ENCODE peak calls at places on chromosomes 2 and 18, in four cellular contexts. P is H1, H is GM12878, E is K562. G is an unnamed sample.

GRCh38 chr2:200377774-200378336 is 71.4 kb downstream of the SPATS2L start:
- DNase-seq in P (no peak), E (peak), H (no peak), G (no peak)

GRCh38 chr2:158560259-158560658 is 103.5 kb downstream of the PKP4 start:
- DNase-seq in P (no peak), E (no peak), H (no peak), G (no peak)

GRCh38 chr2:118854507-118855300 is 7.3 kb upstream of the EN1 start:
- DNase-seq in H (no peak), P (no peak), E (no peak), G (no peak)

GRCh38 chr18:28365406-28365805 is 188.5 kb upstream of the CDH2 start:
- DNase-seq in P (no peak), H (no peak), E (no peak), G (peak)

GRCh38 chr2:105744909-105745853 is at the start of gene NCK2:
- DNase-seq in H (no peak), P (no peak), E (peak), G (peak)

GRCh38 chr2:120434487-120434886 is 88.6 kb downstream of the INHBB start:
- DNase-seq in P (no peak), E (no peak), H (no peak), G (no peak)

GRCh38 chr2:109497911-109498870 is 115.6 kb downstream of the SEPTIN10 start:
- DNase-seq in H (no peak), E (no peak), P (no peak), G (peak)

GRCh38 chr2:133776936-133777587 is 208.8 kb upstream of the NCKAP5 start:
- DNase-seq in E (no peak), H (no peak), P (no peak), G (no peak)

GRCh38 chr18:14914126-14914525 is 166.2 kb downstream of the ANKRD30B start:
- DNase-seq in H (no peak), E (no peak), P (no peak), G (no peak)

GRCh38 chr2:7841751-7842150 is 840.1 kb upstream of the ID2 start:
- DNase-seq in H (no peak), E (no peak), P (no peak), G (no peak)

GRCh38 chr2:217335341-217335966 is 475.6 kb upstream of the TNP1 start:
- DNase-seq in P (no peak), H (no peak), E (no peak), G (peak)

GRCh38 chr2:197276156-197276555 is 34.4 kb downstream of the ANKRD44 start:
- DNase-seq in E (no peak), P (no peak), H (no peak), G (no peak)

GRCh38 chr2:94622113-94622618 is 249.1 kb upstream of the TEKT4 start:
- DNase-seq in H (no peak), E (no peak), P (no peak), G (no peak)

GRCh38 chr18:28411806-28412205 is 234.9 kb upstream of the CDH2 start:
- DNase-seq in P (no peak), E (no peak), H (no peak), G (no peak)

GRCh38 chr2:30181176-30181575 is 34.4 kb downstream of the YPEL5 start:
- DNase-seq in H (no peak), E (no peak), P (no peak), G (no peak)

GRCh38 chr2:6069354-6069753 is 377.2 kb downstream of the SOX11 start:
- DNase-seq in H (no peak), E (no peak), P (no peak), G (peak)

GRCh38 chr2:113851640-113852039 is 38.2 kb upstream of the ACTR3 start:
- DNase-seq in E (no peak), H (no peak), P (no peak), G (peak)

GRCh38 chr2:62099523-62100175 is 96.3 kb upstream of the B3GNT2 start:
- DNase-seq in H (peak), E (no peak), P (no peak), G (no peak)

GRCh38 chr2:122366427-122366826 is 611.0 kb downstream of the TSN start:
- DNase-seq in P (no peak), E (no peak), H (no peak), G (no peak)
- TF ChIP-seq CHD1 in P (no peak), E (no peak), H (no peak), G (no peak)

DNA sequence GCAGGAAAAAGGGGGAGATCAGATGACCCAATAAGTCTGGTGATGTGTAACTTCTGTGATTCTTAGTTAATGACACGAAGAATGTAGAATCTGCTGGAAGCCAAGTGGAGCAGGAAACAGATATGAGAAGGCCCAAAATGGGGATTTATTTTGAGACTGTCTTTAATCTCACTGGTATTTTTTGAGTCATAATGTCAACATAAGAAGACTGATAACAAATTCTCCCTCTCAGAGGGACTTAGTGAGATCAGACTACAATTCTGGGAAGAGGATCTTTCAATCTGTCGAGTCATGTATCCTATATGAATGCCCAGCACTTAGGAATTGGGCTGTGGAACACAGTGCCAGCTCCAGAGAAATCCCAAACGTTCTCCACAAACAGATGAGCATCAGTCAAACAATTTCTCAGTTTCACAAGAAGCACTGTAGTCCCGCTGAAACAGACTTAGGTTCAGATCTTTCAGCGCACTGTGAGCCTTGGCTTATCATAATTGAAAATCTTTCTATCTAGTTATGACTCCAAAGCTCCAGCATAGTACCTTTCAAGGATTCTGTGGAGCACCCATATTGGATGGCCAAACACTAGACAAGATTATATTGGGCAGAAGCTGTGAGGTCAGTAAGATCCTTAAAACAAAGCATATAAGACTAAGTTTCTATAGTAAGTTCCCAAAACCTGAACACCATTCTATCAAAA is 738.2 kb downstream of the LRP1B start:
- DNase-seq in E (no peak), P (no peak), H (no peak), G (peak)
- TF ChIP-seq CHD1 in E (no peak), P (no peak), H (no peak), G (no peak)

DNA sequence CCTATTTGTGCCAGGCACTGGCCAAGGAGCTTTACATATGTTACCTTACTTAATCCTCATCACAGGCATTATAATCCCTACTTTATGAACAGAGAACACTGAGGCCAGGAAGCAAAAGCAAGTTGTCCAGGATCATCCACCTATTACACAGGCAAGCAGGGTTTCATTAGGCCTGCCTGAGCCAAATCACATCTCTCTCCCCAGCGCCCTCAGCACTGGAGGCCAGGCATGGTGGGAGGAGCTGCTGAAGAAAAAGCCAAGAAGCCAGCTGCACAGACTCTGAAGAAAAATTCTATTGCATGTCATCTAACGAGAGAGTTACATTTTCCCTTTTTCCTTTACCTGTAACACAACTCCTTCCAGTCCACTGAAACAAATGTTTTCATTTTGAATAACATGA is 138.8 kb upstream of the ITGB6 start:
- DNase-seq in E (no peak), H (no peak), P (no peak), G (peak)
- TF ChIP-seq CHD1 in E (no peak), H (no peak), P (no peak), G (no peak)

GRCh38 chr2:176093889-176094232 is 1.3 kb downstream of the HOXD13 start:
- DNase-seq in H (no peak), P (no peak), E (no peak), G (no peak)

GRCh38 chr2:176094307-176094706 is 1.8 kb downstream of the HOXD13 start:
- DNase-seq in E (no peak), H (no peak), P (no peak), G (no peak)

GRCh38 chr2:176092270-176093144 is at the start of gene HOXD13:
- DNase-seq in E (peak), H (no peak), P (no peak), G (no peak)

GRCh38 chr2:176091329-176092258 is 927 bp upstream of the HOXD13 start:
- DNase-seq in E (no peak), H (no peak), P (no peak), G (no peak)

DNA sequence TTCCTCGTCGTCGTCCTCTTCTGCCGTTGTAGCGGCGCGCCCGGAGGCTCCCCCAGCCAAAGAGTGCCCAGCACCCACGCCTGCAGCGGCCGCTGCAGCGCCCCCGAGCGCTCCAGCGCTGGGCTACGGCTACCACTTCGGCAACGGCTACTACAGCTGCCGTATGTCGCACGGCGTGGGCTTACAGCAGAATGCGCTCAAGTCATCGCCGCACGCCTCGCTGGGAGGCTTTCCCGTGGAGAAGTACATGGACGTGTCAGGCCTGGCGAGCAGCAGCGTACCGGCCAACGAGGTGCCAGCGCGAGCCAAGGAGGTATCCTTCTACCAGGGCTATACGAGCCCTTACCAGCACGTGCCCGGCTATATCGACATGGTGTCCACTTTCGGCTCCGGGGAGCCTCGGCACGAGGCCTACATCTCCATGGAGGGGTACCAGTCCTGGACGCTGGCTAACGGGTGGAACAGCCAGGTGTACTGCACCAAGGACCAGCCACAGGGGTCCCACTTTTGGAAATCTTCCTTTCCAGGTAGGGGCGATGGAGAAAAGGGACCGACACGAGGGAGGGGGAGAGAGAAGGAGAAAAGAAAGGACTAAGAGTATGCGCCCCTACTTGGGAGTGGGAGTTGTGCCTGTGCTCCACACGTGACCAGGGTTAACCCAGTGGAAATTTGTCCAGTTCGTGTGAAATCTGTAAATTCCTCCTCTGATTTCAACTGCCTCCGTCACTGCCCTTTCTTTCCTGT is 796 bp downstream of the HOXD13 start:
- DNase-seq in E (no peak), H (no peak), P (no peak), G (no peak)
- TF ChIP-seq CHD1 in E (no peak), H (no peak), P (no peak), G (no peak)

GRCh38 chr18:26894006-26894405 is 28.5 kb upstream of the AQP4 start:
- DNase-seq in P (no peak), H (no peak), E (no peak), G (no peak)

GRCh38 chr18:26894426-26894825 is 28.9 kb upstream of the AQP4 start:
- DNase-seq in E (no peak), P (no peak), H (no peak), G (no peak)
- TF ChIP-seq CHD1 in E (no peak), P (no peak), H (no peak), G (no peak)

DNA sequence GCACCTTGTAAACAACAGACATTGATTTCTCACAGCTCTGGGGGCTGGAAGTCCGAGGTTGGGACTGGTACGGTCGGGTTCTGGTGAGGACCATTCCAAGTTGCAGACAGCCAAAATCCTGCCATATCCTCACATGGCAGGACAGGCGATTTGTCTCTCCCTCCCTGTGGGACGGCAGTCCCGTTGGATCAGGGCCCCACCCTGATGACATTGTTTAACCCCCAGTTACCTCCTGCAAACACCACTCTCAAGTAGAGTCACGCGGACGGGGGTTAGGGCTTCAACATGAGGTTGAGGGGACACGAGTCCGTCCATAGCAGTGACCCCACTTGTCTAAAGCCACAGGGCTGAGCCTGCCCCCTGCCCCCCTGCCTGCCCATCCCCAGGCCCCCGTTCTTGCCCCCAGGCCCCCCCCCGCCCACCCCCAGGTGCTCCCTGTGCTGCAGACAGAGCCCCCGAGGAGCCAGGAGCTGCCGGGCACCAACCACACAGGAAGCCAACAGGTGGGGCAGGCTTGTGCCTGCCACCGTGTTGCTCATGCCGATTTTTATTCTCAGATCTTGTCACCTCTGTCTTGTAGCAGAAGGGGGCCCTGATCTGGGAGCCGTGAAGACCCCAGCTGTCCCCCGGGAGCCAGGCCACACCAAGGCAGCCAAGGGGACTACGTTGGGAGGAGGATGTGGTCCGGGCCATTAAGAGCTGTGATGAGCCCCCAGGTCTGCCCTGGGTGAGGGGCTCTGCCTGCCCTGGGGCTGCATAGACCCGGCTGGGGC is 82.2 kb downstream of the NFATC1 start:
- DNase-seq in P (no peak), E (no peak), H (no peak), G (no peak)
- TF ChIP-seq CHD1 in P (no peak), E (no peak), H (no peak), G (no peak)

GRCh38 chr2:63652063-63652985 is 63.6 kb downstream of the MDH1 start:
- DNase-seq in E (no peak), H (no peak), P (no peak), G (no peak)

GRCh38 chr2:63649829-63650228 is 61.1 kb downstream of the MDH1 start:
- DNase-seq in H (no peak), P (no peak), E (no peak), G (no peak)

GRCh38 chr2:63651361-63651760 is 62.6 kb downstream of the MDH1 start:
- DNase-seq in E (no peak), P (no peak), H (no peak), G (no peak)

GRCh38 chr2:63643486-63643885 is 54.7 kb downstream of the MDH1 start:
- DNase-seq in E (no peak), P (no peak), H (no peak), G (no peak)

GRCh38 chr2:63648632-63649031 is 59.9 kb downstream of the MDH1 start:
- DNase-seq in P (no peak), E (no peak), H (no peak), G (no peak)
- TF ChIP-seq CHD1 in P (no peak), E (no peak), H (no peak), G (no peak)

GRCh38 chr2:130181338-130181879 is at the start of gene SMPD4:
- DNase-seq in H (peak), E (peak), P (peak), G (peak)

GRCh38 chr2:130186391-130186790 is 4.3 kb downstream of the MZT2B start:
- DNase-seq in P (no peak), E (no peak), H (no peak), G (no peak)

GRCh38 chr2:130185436-130185835 is 3.4 kb downstream of the MZT2B start:
- DNase-seq in E (no peak), H (no peak), P (no peak), G (no peak)

GRCh38 chr2:130185896-130186295 is 3.8 kb downstream of the MZT2B start:
- DNase-seq in E (no peak), H (no peak), P (no peak), G (no peak)

GRCh38 chr2:130183500-130184373 is 1.7 kb downstream of the MZT2B start:
- DNase-seq in H (no peak), E (no peak), P (no peak), G (peak)
- TF ChIP-seq CHD1 in H (no peak), E (no peak), P (no peak), G (no peak)

DNA sequence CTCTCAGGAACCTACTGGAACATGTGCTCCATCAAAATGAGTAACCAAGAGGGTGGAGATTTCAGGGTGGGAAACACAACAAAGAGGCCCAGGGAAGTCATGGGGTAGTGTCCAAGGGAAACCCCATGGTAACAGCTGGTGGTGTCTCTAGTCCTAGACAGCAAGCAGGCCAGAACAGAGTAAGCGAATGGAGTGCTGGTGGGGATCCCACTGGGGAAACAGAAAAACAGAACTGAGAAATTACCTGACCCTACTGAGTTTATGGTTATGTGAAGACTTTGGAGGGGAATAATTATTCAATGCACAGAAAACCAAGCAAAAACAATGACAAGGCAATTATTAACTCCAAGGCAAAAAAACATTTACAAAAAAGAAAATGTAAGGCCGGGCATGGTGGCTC is 16.9 kb downstream of the ERCC3 start:
- DNase-seq in H (peak), E (no peak), P (no peak), G (peak)
- TF ChIP-seq CHD1 in H (no peak), E (no peak), P (no peak), G (no peak)

GRCh38 chr2:229314117-229314516 is 43.0 kb upstream of the PID1 start:
- DNase-seq in H (no peak), E (no peak), P (no peak), G (no peak)

GRCh38 chr2:229313591-229313990 is 42.5 kb upstream of the PID1 start:
- DNase-seq in E (no peak), P (no peak), H (no peak), G (peak)

DNA sequence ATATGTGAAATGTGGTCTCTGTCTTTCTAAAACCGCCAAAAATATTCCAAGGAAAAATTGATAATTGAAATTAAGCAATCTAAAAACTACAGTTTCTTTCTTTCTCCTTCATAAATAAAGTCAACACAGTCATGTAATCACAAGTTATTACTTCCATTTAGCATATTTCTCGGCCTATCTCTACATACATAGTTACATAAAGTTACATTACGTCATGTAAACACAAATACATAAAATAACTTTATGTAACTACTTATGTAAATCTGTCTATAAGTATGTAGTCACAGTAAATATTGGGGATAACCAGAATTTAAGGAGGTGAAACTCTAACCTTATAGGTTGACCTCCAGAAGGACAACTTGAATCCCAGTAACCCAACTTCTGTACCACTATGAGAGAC is 48.5 kb upstream of the PID1 start:
- DNase-seq in H (no peak), P (no peak), E (no peak), G (no peak)
- TF ChIP-seq CHD1 in H (no peak), P (no peak), E (no peak), G (no peak)